ENCODE peak calls at places on chromosome 6, in seven cellular contexts. Y is cardiac muscle cell; D is GM18507; U is effector memory CD4-positive, alpha-beta T cell; F is skeletal muscle cell; M is dorsolateral prefrontal cortex; B is naive thymus-derived CD4-positive, alpha-beta T cell. K is an unnamed sample.

GRCh38 chr6:168440520-168441433 is at the start of gene SMOC2:
- DNase-seq in Y (peak; percentile 8), D (no peak), U (no peak), F (no peak), M (no peak), B (no peak), K (no peak)

GRCh38 chr6:146894624-146895023 is 295.9 kb downstream of the ADGB start:
- DNase-seq in Y (no peak), D (no peak), U (no peak), F (no peak), M (no peak), B (no peak), K (no peak)

GRCh38 chr6:105626290-105627158 is 223.6 kb upstream of the PREP start:
- DNase-seq in Y (no peak), D (no peak), U (no peak), F (no peak), M (no peak), B (no peak), K (no peak)

GRCh38 chr6:12957321-12958051 is 240.9 kb downstream of the PHACTR1 start:
- DNase-seq in Y (peak; percentile 82), D (no peak), U (no peak), F (peak; percentile 22), M (peak; percentile 73), B (peak; percentile 11), K (no peak)

GRCh38 chr6:84466521-84466920 is 239.1 kb upstream of the CEP162 start:
- DNase-seq in Y (peak; percentile 61), D (no peak), U (no peak), F (peak; percentile 41), M (no peak), B (no peak), K (no peak)

GRCh38 chr6:3358413-3359090 is 98.3 kb downstream of the SLC22A23 start:
- DNase-seq in Y (no peak), D (no peak), U (no peak), F (no peak), M (no peak), B (no peak), K (no peak)

GRCh38 chr6:39056681-39057080 is 8.1 kb downstream of the GLP1R start:
- DNase-seq in Y (no peak), D (no peak), U (no peak), F (no peak), M (no peak), B (no peak), K (no peak)

GRCh38 chr6:125340946-125341345 is 39.2 kb upstream of the HDDC2 start:
- DNase-seq in Y (no peak), D (no peak), U (no peak), F (no peak), M (no peak), B (no peak), K (no peak)

GRCh38 chr6:150093397-150093796 is 24.5 kb upstream of the ULBP3 start:
- DNase-seq in Y (no peak), D (no peak), U (no peak), F (no peak), M (no peak), B (no peak), K (no peak)

GRCh38 chr6:30914076-30914853 is at the start of gene VARS2:
- DNase-seq in Y (peak; percentile 96), D (peak; percentile 98), U (peak; percentile 85), F (peak; percentile 69), M (peak; percentile 93), B (peak; percentile 87), K (peak; percentile 99)

GRCh38 chr6:26157150-26157837 is 70.1 kb downstream of the HFE start:
- DNase-seq in Y (peak; percentile 65), D (no peak), U (peak; percentile 61), F (no peak), M (peak; percentile 41), B (peak; percentile 77), K (peak; percentile 16)

GRCh38 chr6:2850480-2851150 is 9.0 kb upstream of the SERPINB1 start:
- DNase-seq in Y (peak; percentile 86), D (no peak), U (no peak), F (no peak), M (no peak), B (no peak), K (no peak)

GRCh38 chr6:81145506-81145905 is 607.0 kb downstream of the TENT5A start:
- DNase-seq in Y (no peak), D (no peak), U (no peak), F (no peak), M (no peak), B (no peak), K (no peak)

GRCh38 chr6:36963451-36964290 is 9.1 kb downstream of the PI16 start:
- DNase-seq in Y (peak; percentile 35), D (no peak), U (peak; percentile 14), F (no peak), M (no peak), B (no peak), K (peak; percentile 67)

GRCh38 chr6:109626311-109626710 is 64.7 kb downstream of the AK9 start:
- DNase-seq in Y (no peak), D (no peak), U (no peak), F (no peak), M (no peak), B (no peak), K (no peak)

GRCh38 chr6:66937180-66937579 is 1230.2 kb upstream of the EYS start:
- DNase-seq in Y (no peak), D (no peak), U (no peak), F (no peak), M (no peak), B (no peak), K (no peak)

GRCh38 chr6:87115402-87116135 is 20.7 kb upstream of the CGA start:
- DNase-seq in Y (no peak), D (no peak), U (no peak), F (no peak), M (no peak), B (no peak), K (peak; percentile 11)

GRCh38 chr6:148414836-148415235 is 72.2 kb downstream of the SASH1 start:
- DNase-seq in Y (peak; percentile 84), D (no peak), U (no peak), F (peak; percentile 40), M (no peak), B (no peak), K (no peak)

K was measured in GM12891.